ENCODE peak calls at places on chromosomes 6 and 20, in five cellular contexts. Q is spleen; X is cardiac muscle cell; L is fibroblast of lung; J is naive thymus-derived CD4-positive, alpha-beta T cell. B is an unnamed sample.
A peak's percentile ranks its signal among the peaks of the same experiment; 100 is the strongest.

GRCh38 chr20:8130840-8131526 is 1.1 kb upstream of the PLCB1 start:
- DNase-seq in L (no peak), Q (no peak), J (no peak), X (no peak), B (no peak)

GRCh38 chr6:145036848-145037567 is 698.3 kb downstream of the EPM2A start:
- DNase-seq in Q (no peak), L (peak; percentile 60), X (peak; percentile 40), J (no peak), B (no peak)

GRCh38 chr20:50783903-50784302 is 11.0 kb upstream of the BCAS4 start:
- DNase-seq in L (no peak), Q (peak; percentile 35), J (no peak), X (no peak), B (no peak)

GRCh38 chr6:116210750-116211425 is 43.0 kb downstream of the TSPYL4 start:
- DNase-seq in J (no peak), Q (no peak), X (peak; percentile 66), L (peak; percentile 84), B (no peak)

GRCh38 chr6:133542056-133542821 is 301.1 kb downstream of the EYA4 start:
- DNase-seq in L (peak; percentile 25), Q (no peak), J (no peak), X (peak; percentile 12), B (no peak)

GRCh38 chr6:54801669-54802068 is 44.9 kb upstream of the FAM83B start:
- DNase-seq in J (no peak), L (peak; percentile 87), X (peak; percentile 41), Q (no peak), B (no peak)

GRCh38 chr6:57303931-57304681 is 13.3 kb upstream of the PRIM2 start:
- DNase-seq in X (peak; percentile 41), Q (no peak), L (peak; percentile 47), J (no peak), B (no peak)

GRCh38 chr20:1062334-1063015 is 55.9 kb upstream of the PSMF1 start:
- DNase-seq in L (no peak), J (no peak), Q (no peak), X (no peak), B (no peak)

GRCh38 chr6:27834879-27835549 is 77.2 kb downstream of the OR2B2 start:
- DNase-seq in L (no peak), J (no peak), Q (no peak), X (no peak), B (no peak)

GRCh38 chr6:20771427-20771826 is 237.2 kb downstream of the CDKAL1 start:
- DNase-seq in J (no peak), Q (no peak), L (no peak), X (no peak), B (no peak)
- H3K4me3 ChIP-seq in J (no peak overlapping the region), Q (no peak overlapping the region), L (no peak overlapping the region), X (no peak overlapping the region), B (no peak overlapping the region)

DNA sequence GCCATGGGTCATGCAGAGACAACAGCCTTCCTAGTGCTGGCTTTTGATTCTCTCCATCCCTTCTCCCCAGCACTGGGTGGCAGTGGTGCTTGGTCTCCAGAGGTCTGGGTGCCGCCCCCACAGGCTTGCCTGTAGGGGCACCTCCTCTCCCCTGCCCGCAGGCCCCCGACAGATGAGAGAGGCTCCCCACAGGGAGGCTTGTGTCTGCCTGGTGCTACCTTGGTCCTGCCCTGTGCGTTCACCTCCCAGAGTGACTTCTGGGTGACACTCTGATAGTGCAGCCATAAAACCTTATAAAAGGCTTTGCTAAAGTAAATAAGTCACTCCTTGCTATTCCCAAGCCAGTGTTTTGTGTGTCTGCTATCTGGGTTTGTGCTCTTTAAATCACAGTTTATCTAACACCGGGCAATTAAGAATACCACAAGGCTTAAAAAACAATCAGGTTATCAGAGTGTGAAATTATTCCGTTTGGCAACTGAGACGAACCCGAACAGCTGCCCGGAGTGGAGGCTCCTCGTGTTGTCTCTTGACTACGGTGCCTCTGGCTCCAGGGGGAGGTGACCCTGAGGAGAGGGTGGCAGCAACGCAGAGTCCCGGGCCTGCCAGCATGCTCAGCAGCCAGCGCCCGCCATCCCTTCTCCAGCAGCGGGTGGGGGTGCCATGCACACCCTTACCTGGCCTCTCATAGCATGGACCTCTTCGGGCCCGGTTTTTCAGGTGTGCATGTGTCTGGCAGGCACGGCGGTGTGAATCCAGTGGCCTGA is 5.4 kb upstream of the C20orf204 start:
- DNase-seq in X (no peak), J (no peak), Q (no peak), L (no peak), B (no peak)
- H3K36me3 ChIP-seq in X (peaks cover 47% of the 10 kb centered on the region), J (peaks cover 49% of the 10 kb centered on the region), Q (peaks cover 92% of the 10 kb centered on the region), L (peaks cover 41% of the 10 kb centered on the region), B (peaks cover 59% of the 10 kb centered on the region)

GRCh38 chr20:44686934-44687333 is 28.2 kb upstream of the CCN5 start:
- DNase-seq in J (no peak), X (no peak), Q (no peak), L (no peak), B (no peak)
- H3K27ac ChIP-seq in J (no peak overlapping the region), X (no peak overlapping the region), Q (no peak overlapping the region), L (no peak overlapping the region), B (no peak overlapping the region)

GRCh38 chr6:40249935-40250334 is 315.7 kb upstream of the MOCS1 start:
- DNase-seq in L (no peak), J (no peak), X (no peak), Q (no peak), B (no peak)

GRCh38 chr6:40252531-40253258 is 318.4 kb upstream of the MOCS1 start:
- DNase-seq in J (no peak), Q (no peak), L (no peak), X (no peak), B (no peak)

GRCh38 chr6:40244684-40245083 is 310.4 kb upstream of the MOCS1 start:
- DNase-seq in J (no peak), X (no peak), L (no peak), Q (no peak), B (no peak)

GRCh38 chr6:40251609-40252008 is 317.3 kb upstream of the MOCS1 start:
- DNase-seq in X (no peak), Q (no peak), J (no peak), L (no peak), B (no peak)

GRCh38 chr6:40247516-40248115 is 313.4 kb upstream of the MOCS1 start:
- DNase-seq in X (no peak), L (no peak), Q (no peak), J (no peak), B (no peak)
- H3K4me3 ChIP-seq in X (no peak overlapping the region), L (no peak overlapping the region), Q (no peak overlapping the region), J (no peak overlapping the region), B (no peak overlapping the region)

GRCh38 chr6:135191508-135192255 is 10.6 kb downstream of the MYB start:
- DNase-seq in X (no peak), J (no peak), Q (no peak), L (no peak), B (no peak)

GRCh38 chr6:135195522-135195921 is 14.4 kb downstream of the MYB start:
- DNase-seq in L (no peak), J (no peak), X (no peak), Q (no peak), B (no peak)

GRCh38 chr6:135193221-135193620 is 12.1 kb downstream of the MYB start:
- DNase-seq in J (no peak), L (no peak), Q (no peak), X (no peak), B (no peak)

GRCh38 chr6:135195045-135195444 is 13.9 kb downstream of the MYB start:
- DNase-seq in Q (no peak), L (no peak), J (no peak), X (peak; percentile 24), B (no peak)

DNA sequence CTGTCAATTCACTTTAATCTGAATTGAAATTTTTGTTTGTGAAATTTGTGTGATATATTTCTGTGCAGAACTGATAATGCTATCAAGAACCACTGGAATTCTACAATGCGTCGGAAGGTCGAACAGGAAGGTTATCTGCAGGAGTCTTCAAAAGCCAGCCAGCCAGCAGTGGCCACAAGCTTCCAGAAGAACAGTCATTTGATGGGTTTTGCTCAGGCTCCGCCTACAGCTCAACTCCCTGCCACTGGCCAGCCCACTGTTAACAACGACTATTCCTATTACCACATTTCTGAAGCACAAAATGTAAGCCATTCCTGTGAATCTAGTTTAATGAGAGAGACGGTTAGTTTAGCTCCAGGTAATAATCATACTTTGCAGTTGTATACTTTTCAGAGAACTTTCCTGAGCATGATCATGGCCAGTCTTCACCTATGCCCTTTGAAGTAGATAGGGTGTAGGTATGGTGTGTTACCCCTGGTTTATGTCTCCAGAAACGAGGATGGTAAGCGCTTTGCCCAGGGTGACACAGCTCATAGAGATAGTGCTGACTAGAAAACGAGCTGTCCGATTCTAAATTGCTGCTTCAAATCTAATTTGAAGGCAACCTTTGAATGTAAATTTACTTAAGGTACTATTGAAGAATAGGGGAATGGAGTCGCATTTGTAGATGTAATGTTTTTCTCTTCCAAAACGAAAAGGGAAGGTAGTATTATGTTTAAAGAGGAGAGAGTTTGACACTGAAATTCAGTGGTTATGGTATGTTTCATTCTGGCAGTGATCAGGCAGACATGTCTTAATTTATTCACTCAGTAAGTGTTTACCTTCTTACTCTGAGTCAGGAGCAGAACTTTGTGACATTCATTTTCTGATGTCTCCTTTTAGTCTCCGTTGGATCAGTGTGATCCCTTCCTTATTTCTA is 11.4 kb downstream of the MYB start:
- DNase-seq in X (no peak), L (no peak), J (no peak), Q (no peak), B (no peak)
- H3K36me3 ChIP-seq in X (no peaks in the 10 kb centered on the region), L (no peaks in the 10 kb centered on the region), J (no peaks in the 10 kb centered on the region), Q (no peaks in the 10 kb centered on the region), B (no peaks in the 10 kb centered on the region)

DNA sequence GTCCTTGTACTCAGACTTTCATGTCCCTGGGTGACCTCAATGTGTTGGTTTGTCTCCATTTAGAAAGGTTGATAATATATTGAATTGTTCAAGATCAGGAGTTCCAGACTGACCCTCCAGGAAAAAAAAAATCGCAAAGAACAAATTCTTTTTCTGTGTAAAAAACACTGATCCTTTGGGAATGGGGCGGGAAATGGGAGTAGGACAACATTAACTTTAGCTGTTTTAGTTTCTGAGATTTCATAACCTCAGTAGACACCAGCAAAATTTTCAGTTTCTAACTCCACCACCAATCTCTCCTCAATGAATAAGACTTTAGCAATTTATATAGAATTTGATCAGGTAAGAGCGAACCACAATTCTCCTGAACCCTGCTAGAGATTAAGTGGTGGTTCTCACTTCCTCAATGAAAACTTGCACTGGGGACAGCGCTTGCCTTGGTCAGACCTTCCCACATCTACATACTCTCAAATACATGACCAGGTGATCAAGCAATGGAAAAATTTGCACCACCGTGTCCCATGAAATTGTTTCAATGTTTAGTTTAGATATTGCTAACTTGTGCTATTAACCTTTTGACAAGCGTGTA is 231.2 kb upstream of the PLN start:
- DNase-seq in Q (no peak), X (no peak), L (no peak), J (no peak), B (no peak)
- H3K27ac ChIP-seq in Q (no peak overlapping the region), X (no peak overlapping the region), L (no peak overlapping the region), J (no peak overlapping the region), B (no peak overlapping the region)

GRCh38 chr6:149431905-149432775 is 32.1 kb downstream of the SUMO4 start:
- DNase-seq in J (peak; percentile 74), X (peak; percentile 88), L (peak; percentile 60), Q (peak; percentile 95), B (peak; percentile 75)
- H3K4me3 ChIP-seq in J (peak overlapping the region; percentile 44), X (no peak overlapping the region), L (no peak overlapping the region), Q (no peak overlapping the region), B (peak overlapping the region; percentile 3)